ENCODE peak calls at places on chromosomes 13 and 19, in six cellular contexts. One of them, this sample, is unnamed.

GRCh38 chr13:46864941-46865340 is 31.9 kb downstream of the HTR2A start:
- DNase-seq in fibroblast of lung: no peak
- DNase-seq in suprapubic skin: no peak
- DNase-seq in stomach: no peak
- DNase-seq in heart left ventricle: no peak
- DNase-seq in Karpas-422: no peak
- DNase-seq in this sample: no peak

GRCh38 chr19:52492201-52492960 is 35.1 kb upstream of the ZNF808 start:
- DNase-seq in fibroblast of lung: no peak
- DNase-seq in suprapubic skin: no peak
- DNase-seq in stomach: no peak
- DNase-seq in heart left ventricle: no peak
- DNase-seq in Karpas-422: no peak
- DNase-seq in this sample: no peak

GRCh38 chr19:38898788-38899446 is 501 bp downstream of the SIRT2 start:
- DNase-seq in fibroblast of lung: peak; percentile 13
- DNase-seq in suprapubic skin: no peak
- DNase-seq in stomach: peak; percentile 27
- DNase-seq in heart left ventricle: no peak
- DNase-seq in Karpas-422: peak; percentile 52
- DNase-seq in this sample: no peak

GRCh38 chr19:50959731-50960500 is 7.1 kb upstream of the KLK5 start:
- DNase-seq in fibroblast of lung: no peak
- DNase-seq in suprapubic skin: no peak
- DNase-seq in stomach: no peak
- DNase-seq in heart left ventricle: no peak
- DNase-seq in Karpas-422: no peak
- DNase-seq in this sample: no peak

GRCh38 chr13:19089315-19089714 is 92.3 kb downstream of the TUBA3C start:
- DNase-seq in fibroblast of lung: no peak
- DNase-seq in suprapubic skin: no peak
- DNase-seq in stomach: no peak
- DNase-seq in heart left ventricle: no peak
- DNase-seq in Karpas-422: no peak
- DNase-seq in this sample: no peak

GRCh38 chr13:46593403-46593802 is 40.4 kb downstream of the LRCH1 start:
- DNase-seq in fibroblast of lung: no peak
- DNase-seq in suprapubic skin: no peak
- DNase-seq in stomach: no peak
- DNase-seq in heart left ventricle: no peak
- DNase-seq in Karpas-422: no peak
- DNase-seq in this sample: no peak

GRCh38 chr13:79448413-79448812 is 32.5 kb upstream of the NDFIP2 start:
- DNase-seq in fibroblast of lung: peak; percentile 4
- DNase-seq in suprapubic skin: no peak
- DNase-seq in stomach: no peak
- DNase-seq in heart left ventricle: no peak
- DNase-seq in Karpas-422: no peak
- DNase-seq in this sample: no peak

GRCh38 chr13:41631296-41631965 is 174.1 kb downstream of the RGCC start:
- DNase-seq in fibroblast of lung: peak; percentile 56
- DNase-seq in suprapubic skin: no peak
- DNase-seq in stomach: no peak
- DNase-seq in heart left ventricle: no peak
- DNase-seq in Karpas-422: no peak
- DNase-seq in this sample: no peak

GRCh38 chr19:5001547-5002131 is 32.7 kb downstream of the KDM4B start:
- DNase-seq in fibroblast of lung: peak; percentile 57
- DNase-seq in suprapubic skin: no peak
- DNase-seq in stomach: no peak
- DNase-seq in heart left ventricle: no peak
- DNase-seq in Karpas-422: peak; percentile 82
- DNase-seq in this sample: no peak

GRCh38 chr13:44293908-44294735 is 79.5 kb upstream of the SERP2 start:
- DNase-seq in fibroblast of lung: peak; percentile 61
- DNase-seq in suprapubic skin: no peak
- DNase-seq in stomach: no peak
- DNase-seq in heart left ventricle: no peak
- DNase-seq in Karpas-422: no peak
- DNase-seq in this sample: no peak

GRCh38 chr13:48126944-48127814 is 32.3 kb upstream of the MED4 start:
- DNase-seq in fibroblast of lung: peak; percentile 55
- DNase-seq in suprapubic skin: no peak
- DNase-seq in stomach: peak; percentile 29
- DNase-seq in heart left ventricle: peak; percentile 76
- DNase-seq in Karpas-422: peak; percentile 83
- DNase-seq in this sample: no peak

GRCh38 chr19:15426485-15427349 is 7.9 kb upstream of the AKAP8L start:
- DNase-seq in fibroblast of lung: no peak
- DNase-seq in suprapubic skin: no peak
- DNase-seq in stomach: no peak
- DNase-seq in heart left ventricle: no peak
- DNase-seq in Karpas-422: no peak
- DNase-seq in this sample: no peak

GRCh38 chr13:97574926-97575325 is 141.0 kb downstream of the RAP2A start:
- DNase-seq in fibroblast of lung: peak; percentile 7
- DNase-seq in suprapubic skin: no peak
- DNase-seq in stomach: no peak
- DNase-seq in heart left ventricle: peak; percentile 26
- DNase-seq in Karpas-422: peak; percentile 52
- DNase-seq in this sample: no peak

GRCh38 chr19:41700381-41701195 is 7.8 kb upstream of the CEACAM5 start:
- DNase-seq in fibroblast of lung: no peak
- DNase-seq in suprapubic skin: no peak
- DNase-seq in stomach: peak; percentile 16
- DNase-seq in heart left ventricle: no peak
- DNase-seq in Karpas-422: no peak
- DNase-seq in this sample: no peak

GRCh38 chr19:51107406-51108065 is 673 bp downstream of the CTU1 start:
- DNase-seq in fibroblast of lung: peak; percentile 43
- DNase-seq in suprapubic skin: peak; percentile 75
- DNase-seq in stomach: no peak
- DNase-seq in heart left ventricle: no peak
- DNase-seq in Karpas-422: peak; percentile 78
- DNase-seq in this sample: no peak

GRCh38 chr13:98007001-98007400 is 53.5 kb downstream of the IPO5 start:
- DNase-seq in fibroblast of lung: no peak
- DNase-seq in suprapubic skin: no peak
- DNase-seq in stomach: no peak
- DNase-seq in heart left ventricle: no peak
- DNase-seq in Karpas-422: no peak
- DNase-seq in this sample: no peak

GRCh38 chr19:16778796-16779411 is 50.3 kb upstream of the SIN3B start:
- DNase-seq in fibroblast of lung: peak; percentile 32
- DNase-seq in suprapubic skin: no peak
- DNase-seq in stomach: peak; percentile 37
- DNase-seq in heart left ventricle: peak; percentile 29
- DNase-seq in Karpas-422: peak; percentile 88
- DNase-seq in this sample: no peak

GRCh38 chr13:74528751-74529513 is 394.7 kb upstream of the KLF12 start:
- DNase-seq in fibroblast of lung: no peak
- DNase-seq in suprapubic skin: no peak
- DNase-seq in stomach: no peak
- DNase-seq in heart left ventricle: no peak
- DNase-seq in Karpas-422: no peak
- DNase-seq in this sample: no peak

GRCh38 chr13:20378721-20379120 is 146.6 kb upstream of the GJB6 start:
- DNase-seq in fibroblast of lung: no peak
- DNase-seq in suprapubic skin: no peak
- DNase-seq in stomach: no peak
- DNase-seq in heart left ventricle: peak; percentile 9
- DNase-seq in Karpas-422: no peak
- DNase-seq in this sample: no peak

GRCh38 chr13:113622791-113623490 is 35.1 kb downstream of the ATP4B start:
- DNase-seq in fibroblast of lung: no peak
- DNase-seq in suprapubic skin: no peak
- DNase-seq in stomach: no peak
- DNase-seq in heart left ventricle: no peak
- DNase-seq in Karpas-422: no peak
- DNase-seq in this sample: no peak

GRCh38 chr13:106417467-106418110 is 117.9 kb downstream of the EFNB2 start:
- DNase-seq in fibroblast of lung: no peak
- DNase-seq in suprapubic skin: no peak
- DNase-seq in stomach: no peak
- DNase-seq in heart left ventricle: no peak
- DNase-seq in Karpas-422: no peak
- DNase-seq in this sample: no peak

GRCh38 chr19:47723573-47723923 is 10.3 kb downstream of the EHD2 start:
- DNase-seq in fibroblast of lung: peak; percentile 93
- DNase-seq in suprapubic skin: no peak
- DNase-seq in stomach: peak; percentile 51
- DNase-seq in heart left ventricle: peak; percentile 47
- DNase-seq in Karpas-422: peak; percentile 63
- DNase-seq in this sample: no peak

GRCh38 chr13:42333613-42334328 is 61.8 kb downstream of the AKAP11 start:
- DNase-seq in fibroblast of lung: peak; percentile 13
- DNase-seq in suprapubic skin: no peak
- DNase-seq in stomach: no peak
- DNase-seq in heart left ventricle: no peak
- DNase-seq in Karpas-422: peak; percentile 84
- DNase-seq in this sample: no peak

DNA sequence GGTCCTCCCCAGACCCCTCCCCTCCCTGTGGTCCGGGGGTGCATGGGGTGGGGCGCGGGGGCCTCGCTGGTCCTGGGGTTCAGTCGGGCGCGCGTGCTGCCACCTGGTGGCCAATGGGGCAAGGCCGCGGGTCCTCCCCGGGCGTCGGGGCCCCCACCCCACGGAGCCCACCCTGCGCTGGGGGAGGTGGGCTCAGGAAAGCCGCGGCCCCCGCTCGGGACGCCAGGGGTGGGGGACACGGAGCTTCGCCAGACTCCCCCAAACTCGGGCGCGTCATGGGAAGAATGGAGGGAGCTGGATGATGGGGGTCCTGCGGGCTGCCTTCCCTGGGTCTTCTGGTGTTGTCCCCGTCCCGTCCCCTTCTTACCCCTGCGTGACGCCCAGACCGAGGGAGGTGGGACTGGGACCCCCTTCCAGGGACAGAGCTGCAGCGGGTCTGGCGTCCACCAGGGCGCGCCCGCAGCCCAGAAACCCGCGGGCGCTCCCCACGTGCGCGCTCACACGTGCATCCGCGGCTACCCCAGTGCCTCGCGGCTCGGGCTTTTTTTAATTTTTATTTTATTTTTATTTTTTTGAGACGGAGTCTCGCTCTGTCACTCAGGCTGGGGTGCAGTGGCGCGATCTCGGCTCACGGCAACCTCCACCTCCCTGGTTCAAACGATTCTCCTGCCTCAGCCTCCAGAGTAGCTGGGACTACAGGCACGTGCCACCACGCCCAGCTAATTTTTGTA is 19.8 kb upstream of the TCF3 start:
- DNase-seq in fibroblast of lung: peak; percentile 23
- DNase-seq in suprapubic skin: peak; percentile 64
- DNase-seq in stomach: no peak
- DNase-seq in heart left ventricle: no peak
- DNase-seq in Karpas-422: peak; percentile 86
- DNase-seq in this sample: no peak
- H3K4me3 ChIP-seq in fibroblast of lung: peak overlapping the region; percentile 28
- H3K4me3 ChIP-seq in suprapubic skin: no peak overlapping the region
- H3K4me3 ChIP-seq in stomach: peak overlapping the region; percentile 38
- H3K4me3 ChIP-seq in heart left ventricle: peak overlapping the region; percentile 23
- H3K4me3 ChIP-seq in Karpas-422: peak overlapping the region; percentile 62
- H3K4me3 ChIP-seq in this sample: no peak overlapping the region

GRCh38 chr13:27024062-27024461 is 147.5 kb downstream of the USP12 start:
- DNase-seq in fibroblast of lung: no peak
- DNase-seq in suprapubic skin: no peak
- DNase-seq in stomach: no peak
- DNase-seq in heart left ventricle: no peak
- DNase-seq in Karpas-422: no peak
- DNase-seq in this sample: no peak

GRCh38 chr13:27022571-27023311 is 148.9 kb downstream of the USP12 start:
- DNase-seq in fibroblast of lung: peak; percentile 71
- DNase-seq in suprapubic skin: no peak
- DNase-seq in stomach: peak; percentile 49
- DNase-seq in heart left ventricle: no peak
- DNase-seq in Karpas-422: no peak
- DNase-seq in this sample: no peak

GRCh38 chr13:27020415-27020814 is 151.2 kb downstream of the USP12 start:
- DNase-seq in fibroblast of lung: no peak
- DNase-seq in suprapubic skin: no peak
- DNase-seq in stomach: no peak
- DNase-seq in heart left ventricle: no peak
- DNase-seq in Karpas-422: no peak
- DNase-seq in this sample: no peak

GRCh38 chr13:27024781-27025492 is 146.7 kb downstream of the USP12 start:
- DNase-seq in fibroblast of lung: no peak
- DNase-seq in suprapubic skin: no peak
- DNase-seq in stomach: no peak
- DNase-seq in heart left ventricle: no peak
- DNase-seq in Karpas-422: no peak
- DNase-seq in this sample: no peak

GRCh38 chr13:27023385-27023784 is 148.2 kb downstream of the USP12 start:
- DNase-seq in fibroblast of lung: no peak
- DNase-seq in suprapubic skin: no peak
- DNase-seq in stomach: no peak
- DNase-seq in heart left ventricle: no peak
- DNase-seq in Karpas-422: no peak
- DNase-seq in this sample: no peak
- H3K27ac ChIP-seq in fibroblast of lung: peak overlapping the region; percentile 88
- H3K27ac ChIP-seq in suprapubic skin: no peak overlapping the region
- H3K27ac ChIP-seq in stomach: peak overlapping the region; percentile 77
- H3K27ac ChIP-seq in heart left ventricle: peak overlapping the region; percentile 65
- H3K27ac ChIP-seq in Karpas-422: no peak overlapping the region
- H3K27ac ChIP-seq in this sample: peak overlapping the region; percentile 60

GRCh38 chr13:40581277-40581579 is 85.2 kb downstream of the FOXO1 start:
- DNase-seq in fibroblast of lung: no peak
- DNase-seq in suprapubic skin: no peak
- DNase-seq in stomach: no peak
- DNase-seq in heart left ventricle: no peak
- DNase-seq in Karpas-422: peak; percentile 57
- DNase-seq in this sample: no peak

GRCh38 chr13:40583738-40584137 is 82.7 kb downstream of the FOXO1 start:
- DNase-seq in fibroblast of lung: no peak
- DNase-seq in suprapubic skin: no peak
- DNase-seq in stomach: no peak
- DNase-seq in heart left ventricle: no peak
- DNase-seq in Karpas-422: no peak
- DNase-seq in this sample: no peak

GRCh38 chr13:40580566-40581276 is 85.7 kb downstream of the FOXO1 start:
- DNase-seq in fibroblast of lung: peak; percentile 23
- DNase-seq in suprapubic skin: no peak
- DNase-seq in stomach: peak; percentile 56
- DNase-seq in heart left ventricle: no peak
- DNase-seq in Karpas-422: peak; percentile 61
- DNase-seq in this sample: no peak

GRCh38 chr13:40579535-40579934 is 86.9 kb downstream of the FOXO1 start:
- DNase-seq in fibroblast of lung: no peak
- DNase-seq in suprapubic skin: no peak
- DNase-seq in stomach: no peak
- DNase-seq in heart left ventricle: no peak
- DNase-seq in Karpas-422: no peak
- DNase-seq in this sample: no peak

GRCh38 chr13:40582531-40582930 is 83.9 kb downstream of the FOXO1 start:
- DNase-seq in fibroblast of lung: no peak
- DNase-seq in suprapubic skin: no peak
- DNase-seq in stomach: no peak
- DNase-seq in heart left ventricle: no peak
- DNase-seq in Karpas-422: no peak
- DNase-seq in this sample: no peak
- H3K4me1 ChIP-seq in fibroblast of lung: no peaks in the 10 kb centered on the region
- H3K4me1 ChIP-seq in suprapubic skin: peaks cover 30% of the 10 kb centered on the region
- H3K4me1 ChIP-seq in stomach: peaks cover 71% of the 10 kb centered on the region
- H3K4me1 ChIP-seq in heart left ventricle: peaks cover 57% of the 10 kb centered on the region
- H3K4me1 ChIP-seq in Karpas-422: peaks cover 60% of the 10 kb centered on the region
- H3K4me1 ChIP-seq in this sample: peaks cover 69% of the 10 kb centered on the region

GRCh38 chr19:6766357-6767080 is 716 bp downstream of the SH2D3A start:
- DNase-seq in fibroblast of lung: no peak
- DNase-seq in suprapubic skin: no peak
- DNase-seq in stomach: no peak
- DNase-seq in heart left ventricle: no peak
- DNase-seq in Karpas-422: no peak
- DNase-seq in this sample: no peak
- H3K4me3 ChIP-seq in fibroblast of lung: no peak overlapping the region
- H3K4me3 ChIP-seq in suprapubic skin: peak overlapping the region; percentile 45
- H3K4me3 ChIP-seq in stomach: peak overlapping the region; percentile 58
- H3K4me3 ChIP-seq in heart left ventricle: peak overlapping the region; percentile 54
- H3K4me3 ChIP-seq in Karpas-422: peak overlapping the region; percentile 78
- H3K4me3 ChIP-seq in this sample: peak overlapping the region; percentile 37